ENCODE peak calls at places on chromosome 1, in eight cellular contexts. Q is NCI-H1436; N is EL; Z is uterus; X is WTC11; O is activated CD8-positive, alpha-beta memory T cell treated with anti-CD3 and anti-CD28 coated beads for 4 hours; D is GF-D8; G is DMS53. M is an unnamed sample.

GRCh38 chr1:232059726-232060360 is 433.3 kb downstream of the DISC1 start:
- DNase-seq in G (peak), X (no peak), Q (no peak), D (no peak), N (no peak), Z (no peak), O (no peak), M (no peak)

GRCh38 chr1:151399890-151400235 is 490 bp downstream of the PSMB4 start:
- DNase-seq in D (no peak), G (peak), Q (no peak), X (peak), O (no peak), Z (peak), N (peak), M (no peak)

GRCh38 chr1:51564124-51564523 is 45.1 kb upstream of the EPS15 start:
- DNase-seq in Z (no peak), N (peak), Q (no peak), G (peak), O (no peak), D (no peak), X (no peak), M (no peak)

GRCh38 chr1:219927298-219927955 is 930 bp downstream of the SLC30A10 start:
- DNase-seq in Q (peak), O (no peak), D (no peak), G (no peak), N (no peak), X (no peak), Z (no peak), M (no peak)

GRCh38 chr1:208437416-208437815 is 193.2 kb upstream of the PLXNA2 start:
- DNase-seq in X (no peak), Q (no peak), Z (no peak), G (no peak), O (no peak), N (peak), D (no peak), M (no peak)

GRCh38 chr1:192477630-192478029 is 97.9 kb upstream of the RGS1 start:
- DNase-seq in Q (no peak), N (peak), G (peak), Z (no peak), X (no peak), D (peak), O (no peak), M (no peak)

GRCh38 chr1:213330281-213330680 is 279.2 kb downstream of the RPS6KC1 start:
- DNase-seq in D (no peak), X (no peak), O (no peak), Q (no peak), Z (no peak), N (no peak), G (no peak), M (no peak)

GRCh38 chr1:212749924-212750535 is 41.5 kb downstream of the NSL1 start:
- DNase-seq in O (no peak), Z (no peak), N (peak), G (peak), X (no peak), Q (peak), D (no peak), M (no peak)

GRCh38 chr1:36638268-36638667 is 155.6 kb upstream of the CSF3R start:
- DNase-seq in G (no peak), D (no peak), Q (no peak), O (no peak), Z (no peak), N (peak), X (no peak), M (no peak)

GRCh38 chr1:197696372-197696771 is 78.9 kb downstream of the DENND1B start:
- DNase-seq in Z (no peak), N (peak), D (no peak), X (no peak), Q (no peak), G (no peak), O (no peak), M (no peak)

GRCh38 chr1:199522936-199523335 is 504.6 kb upstream of the NR5A2 start:
- DNase-seq in G (no peak), N (peak), O (no peak), Z (no peak), D (no peak), X (no peak), Q (no peak), M (no peak)

GRCh38 chr1:209692296-209692695 is 12.3 kb upstream of the HSD11B1 start:
- DNase-seq in O (no peak), Z (no peak), G (peak), Q (no peak), X (no peak), N (no peak), D (no peak), M (no peak)

M was measured in dorsolateral prefrontal cortex.